ENCODE peak calls at places on chromosomes 6 and 20, in ten cellular contexts. B is ACHN; T is AG04450; I is EH; V is stimulated activated CD4-positive, alpha-beta T cell treated with anti-CD3 and anti-CD28 coated beads, Interleukin-15, amount 100 ng/mL, for 1 hour; W is stimulated activated naive B cell treated with anti-CD40 and anti-IgM and Interleukin-4, amounts not matched to agents 10 μg/mL and 1 μg/mL and 100 μg/mL, for 72 hours; K is HTR-8/SVneo; R is cerebellum; G is activated gamma-delta T cell treated with Interleukin-2 at 50 U/mL for 16 hours; Q is cardiac fibroblast. H is an unnamed sample.

GRCh38 chr6:26163733-26164505 is 76.7 kb downstream of the HFE start:
- DNase-seq in G (no peak), I (no peak), W (no peak), V (no peak), T (no peak), B (no peak), R (no peak), Q (no peak), K (no peak), H (no peak)

GRCh38 chr6:142026471-142026870 is 106.3 kb upstream of the GJE1 start:
- DNase-seq in W (no peak), K (no peak), Q (no peak), B (no peak), R (no peak), V (no peak), I (no peak), G (no peak), T (no peak), H (no peak)

GRCh38 chr6:124131259-124131658 is 327.6 kb downstream of the NKAIN2 start:
- DNase-seq in G (no peak), Q (peak), K (peak), R (no peak), I (peak), T (no peak), W (no peak), V (no peak), B (peak), H (no peak)

GRCh38 chr6:125952764-125953501 is 3.6 kb upstream of the HINT3 start:
- DNase-seq in T (no peak), Q (peak), R (no peak), I (peak), W (no peak), K (peak), B (peak), G (no peak), V (no peak), H (no peak)

GRCh38 chr20:57659131-57659788 is 39.0 kb upstream of the ZBP1 start:
- DNase-seq in B (no peak), G (no peak), R (no peak), T (no peak), V (no peak), Q (no peak), K (no peak), I (no peak), W (no peak), H (no peak)

GRCh38 chr6:37020426-37021211 is 15.2 kb downstream of the FGD2 start:
- DNase-seq in T (no peak), K (no peak), W (no peak), G (no peak), I (no peak), R (no peak), V (no peak), Q (no peak), B (no peak), H (no peak)

GRCh38 chr6:11469684-11470083 is 67.9 kb upstream of the TMEM170B start:
- DNase-seq in V (no peak), T (no peak), K (no peak), I (no peak), G (no peak), B (no peak), Q (no peak), W (no peak), R (no peak), H (no peak)

GRCh38 chr20:48405909-48406308 is 421.9 kb downstream of the PREX1 start:
- DNase-seq in W (no peak), B (no peak), Q (no peak), R (no peak), G (no peak), V (no peak), I (no peak), T (no peak), K (no peak), H (no peak)

GRCh38 chr6:42988486-42989020 is 4.2 kb downstream of the PPP2R5D start:
- DNase-seq in T (no peak), Q (peak), V (no peak), G (no peak), W (no peak), I (peak), R (peak), K (no peak), B (no peak), H (no peak)

GRCh38 chr6:47476794-47477496 is 644 bp upstream of the CD2AP start:
- DNase-seq in V (no peak), G (no peak), K (no peak), Q (no peak), T (no peak), W (no peak), B (peak), R (no peak), I (no peak), H (no peak)

GRCh38 chr6:106496791-106497190 is 132.5 kb downstream of the RTN4IP1 start:
- DNase-seq in R (no peak), I (no peak), T (no peak), G (no peak), K (no peak), V (no peak), Q (no peak), B (no peak), W (no peak), H (no peak)

GRCh38 chr6:61809004-61809595 is 476.9 kb downstream of the KHDRBS2 start:
- DNase-seq in I (no peak), Q (peak), V (no peak), G (no peak), R (peak), B (peak), W (no peak), K (no peak), T (no peak), H (peak)

GRCh38 chr20:16747291-16747811 is 807 bp upstream of the OTOR start:
- DNase-seq in I (no peak), V (no peak), G (no peak), R (no peak), T (no peak), B (no peak), W (no peak), K (no peak), Q (no peak), H (no peak)

GRCh38 chr20:31712112-31712553 is 10.5 kb downstream of the BCL2L1 start:
- DNase-seq in B (no peak), Q (peak), T (no peak), K (no peak), V (no peak), R (no peak), G (no peak), W (no peak), I (no peak), H (peak)

GRCh38 chr6:45710304-45710821 is 305.3 kb downstream of the CLIC5 start:
- DNase-seq in W (peak), G (peak), I (peak), R (no peak), K (no peak), Q (peak), V (no peak), T (no peak), B (no peak), H (peak)

GRCh38 chr6:166624275-166624674 is 2.8 kb downstream of the RPS6KA2 start:
- DNase-seq in Q (peak), I (peak), G (no peak), W (no peak), K (no peak), R (no peak), T (no peak), B (no peak), V (no peak), H (no peak)

GRCh38 chr6:51350308-51350904 is 531.7 kb downstream of the TFAP2B start:
- DNase-seq in R (no peak), T (no peak), B (peak), K (no peak), I (no peak), G (no peak), W (no peak), V (no peak), Q (no peak), H (no peak)

GRCh38 chr6:136920858-136921520 is 1.1 kb upstream of the SLC35D3 start:
- DNase-seq in G (no peak), B (no peak), I (peak), V (no peak), K (no peak), T (no peak), Q (peak), W (no peak), R (no peak), H (no peak)

GRCh38 chr6:69005194-69005593 is 370.1 kb downstream of the ADGRB3 start:
- DNase-seq in T (no peak), W (no peak), I (peak), R (no peak), V (no peak), Q (no peak), G (no peak), B (no peak), K (no peak), H (no peak)